ENCODE peak calls at places on chromosomes 5 and 9, in five cellular contexts. J, M, G, B and E are unnamed samples.

GRCh38 chr5:74516217-74516636 is 124.3 kb downstream of the ENC1 start:
- DNase-seq in J (no peak), M (no peak), B (no peak), G (no peak), E (no peak)

GRCh38 chr9:113682297-113682771 is 193.8 kb upstream of the ZNF618 start:
- DNase-seq in J (peak), B (peak), G (peak), M (peak), E (peak)

GRCh38 chr5:77987331-77987730 is 211.2 kb upstream of the TBCA start:
- DNase-seq in M (peak), J (no peak), G (no peak), B (no peak), E (no peak)

GRCh38 chr9:79220666-79221065 is 351.1 kb upstream of the TLE4 start:
- DNase-seq in M (no peak), J (no peak), G (no peak), B (no peak), E (no peak)

GRCh38 chr5:74957029-74957781 is 91.0 kb upstream of the FAM169A start:
- DNase-seq in J (no peak), G (no peak), B (no peak), M (no peak), E (no peak)

GRCh38 chr9:127705577-127706215 is 1.1 kb upstream of the CFAP157 start:
- DNase-seq in B (no peak), M (no peak), J (no peak), G (no peak), E (no peak)

GRCh38 chr5:78268361-78268760 is 26.1 kb downstream of the AP3B1 start:
- DNase-seq in B (no peak), G (no peak), J (no peak), M (no peak), E (no peak)

GRCh38 chr5:91556-92263 is at the start of gene PLEKHG4B:
- DNase-seq in B (peak), M (no peak), J (peak), G (no peak), E (peak)

GRCh38 chr5:180034564-180034963 is 37.0 kb downstream of the RNF130 start:
- DNase-seq in M (no peak), B (no peak), G (no peak), J (no peak), E (no peak)

GRCh38 chr9:83061036-83061435 is 1.9 kb downstream of the RASEF start:
- DNase-seq in G (no peak), M (no peak), J (no peak), B (no peak), E (no peak)

GRCh38 chr5:113162770-113163169 is 186.2 kb downstream of the DCP2 start:
- DNase-seq in M (no peak), G (no peak), B (no peak), J (no peak), E (no peak)

GRCh38 chr5:170179626-170180025 is 53.2 kb upstream of the C5orf58 start:
- DNase-seq in J (no peak), B (no peak), M (no peak), G (no peak), E (no peak)

GRCh38 chr9:35844628-35845301 is 15.7 kb downstream of the TMEM8B start:
- DNase-seq in B (peak), G (no peak), J (no peak), M (peak), E (no peak)

GRCh38 chr5:1479581-1480188 is 34.4 kb upstream of the SLC6A3 start:
- DNase-seq in B (peak), J (peak), M (no peak), G (no peak), E (peak)

GRCh38 chr5:54249210-54250028 is 61.0 kb downstream of the ARL15 start:
- DNase-seq in B (peak), G (peak), J (peak), M (no peak), E (peak)

GRCh38 chr5:67246108-67246507 is 49.5 kb upstream of the CD180 start:
- DNase-seq in G (no peak), J (peak), B (peak), M (peak), E (peak)

GRCh38 chr9:134707731-134708671 is 66.4 kb downstream of the COL5A1 start:
- DNase-seq in B (no peak), M (no peak), G (no peak), J (no peak), E (no peak)

GRCh38 chr5:65812648-65813047 is 90.6 kb downstream of the NLN start:
- DNase-seq in M (no peak), B (no peak), G (no peak), J (no peak), E (no peak)

GRCh38 chr9:70134360-70134759 is 90.7 kb downstream of the MAMDC2 start:
- DNase-seq in M (no peak), G (no peak), J (no peak), B (no peak), E (no peak)